ENCODE peak calls at places on chromosomes 7 and 10, in ten cellular contexts. One of them, this sample, is unnamed.

GRCh38 chr10:60777696-60778213 is 523 bp upstream of the CDK1 start:
- ATAC-seq in heart right ventricle: no peak
- ATAC-seq in naive thymus-derived CD8-positive, alpha-beta T cell: no peak
- ATAC-seq in effector memory CD8-positive, alpha-beta T cell: no peak
- ATAC-seq in left ventricle myocardium superior: peak
- ATAC-seq in activated CD8-positive, alpha-beta T cell treated with anti-CD3 and anti-CD28 coated beads, Interleukin-2, amount 10 ng/mL, durations not matched to agents 7 days and 5 days: peak
- ATAC-seq in T-cell: no peak
- ATAC-seq in natural killer cell treated with Interleukin-12 subunit alpha and Interleukin-12 subunit beta and Interleukin-15 and Interleukin-18, amount 100 ng/mL, for 72 hours: no peak
- ATAC-seq in RWPE2: peak
- ATAC-seq in gastrocnemius medialis: peak
- ATAC-seq in this sample: no peak

GRCh38 chr10:68876919-68877250 is 24.2 kb upstream of the DDX50 start:
- ATAC-seq in heart right ventricle: no peak
- ATAC-seq in naive thymus-derived CD8-positive, alpha-beta T cell: no peak
- ATAC-seq in effector memory CD8-positive, alpha-beta T cell: no peak
- ATAC-seq in left ventricle myocardium superior: no peak
- ATAC-seq in activated CD8-positive, alpha-beta T cell treated with anti-CD3 and anti-CD28 coated beads, Interleukin-2, amount 10 ng/mL, durations not matched to agents 7 days and 5 days: no peak
- ATAC-seq in T-cell: no peak
- ATAC-seq in natural killer cell treated with Interleukin-12 subunit alpha and Interleukin-12 subunit beta and Interleukin-15 and Interleukin-18, amount 100 ng/mL, for 72 hours: no peak
- ATAC-seq in RWPE2: no peak
- ATAC-seq in gastrocnemius medialis: no peak
- ATAC-seq in this sample: no peak

GRCh38 chr10:69364232-69364631 is 52.5 kb downstream of the TACR2 start:
- ATAC-seq in heart right ventricle: no peak
- ATAC-seq in naive thymus-derived CD8-positive, alpha-beta T cell: no peak
- ATAC-seq in effector memory CD8-positive, alpha-beta T cell: no peak
- ATAC-seq in left ventricle myocardium superior: no peak
- ATAC-seq in activated CD8-positive, alpha-beta T cell treated with anti-CD3 and anti-CD28 coated beads, Interleukin-2, amount 10 ng/mL, durations not matched to agents 7 days and 5 days: no peak
- ATAC-seq in T-cell: no peak
- ATAC-seq in natural killer cell treated with Interleukin-12 subunit alpha and Interleukin-12 subunit beta and Interleukin-15 and Interleukin-18, amount 100 ng/mL, for 72 hours: no peak
- ATAC-seq in RWPE2: no peak
- ATAC-seq in gastrocnemius medialis: no peak
- ATAC-seq in this sample: no peak

GRCh38 chr7:55533050-55533728 is 39.1 kb downstream of the VOPP1 start:
- ATAC-seq in heart right ventricle: peak
- ATAC-seq in naive thymus-derived CD8-positive, alpha-beta T cell: peak
- ATAC-seq in effector memory CD8-positive, alpha-beta T cell: peak
- ATAC-seq in left ventricle myocardium superior: peak
- ATAC-seq in activated CD8-positive, alpha-beta T cell treated with anti-CD3 and anti-CD28 coated beads, Interleukin-2, amount 10 ng/mL, durations not matched to agents 7 days and 5 days: peak
- ATAC-seq in T-cell: peak
- ATAC-seq in natural killer cell treated with Interleukin-12 subunit alpha and Interleukin-12 subunit beta and Interleukin-15 and Interleukin-18, amount 100 ng/mL, for 72 hours: peak
- ATAC-seq in RWPE2: peak
- ATAC-seq in gastrocnemius medialis: peak
- ATAC-seq in this sample: peak

GRCh38 chr7:39910108-39910869 is 39.8 kb upstream of the CDK13 start:
- ATAC-seq in heart right ventricle: no peak
- ATAC-seq in naive thymus-derived CD8-positive, alpha-beta T cell: no peak
- ATAC-seq in effector memory CD8-positive, alpha-beta T cell: no peak
- ATAC-seq in left ventricle myocardium superior: peak
- ATAC-seq in activated CD8-positive, alpha-beta T cell treated with anti-CD3 and anti-CD28 coated beads, Interleukin-2, amount 10 ng/mL, durations not matched to agents 7 days and 5 days: no peak
- ATAC-seq in T-cell: no peak
- ATAC-seq in natural killer cell treated with Interleukin-12 subunit alpha and Interleukin-12 subunit beta and Interleukin-15 and Interleukin-18, amount 100 ng/mL, for 72 hours: no peak
- ATAC-seq in RWPE2: no peak
- ATAC-seq in gastrocnemius medialis: peak
- ATAC-seq in this sample: no peak

GRCh38 chr10:75294518-75294865 is 58.7 kb upstream of the COMTD1 start:
- ATAC-seq in heart right ventricle: peak
- ATAC-seq in naive thymus-derived CD8-positive, alpha-beta T cell: no peak
- ATAC-seq in effector memory CD8-positive, alpha-beta T cell: peak
- ATAC-seq in left ventricle myocardium superior: peak
- ATAC-seq in activated CD8-positive, alpha-beta T cell treated with anti-CD3 and anti-CD28 coated beads, Interleukin-2, amount 10 ng/mL, durations not matched to agents 7 days and 5 days: peak
- ATAC-seq in T-cell: no peak
- ATAC-seq in natural killer cell treated with Interleukin-12 subunit alpha and Interleukin-12 subunit beta and Interleukin-15 and Interleukin-18, amount 100 ng/mL, for 72 hours: peak
- ATAC-seq in RWPE2: peak
- ATAC-seq in gastrocnemius medialis: peak
- ATAC-seq in this sample: peak

GRCh38 chr10:90007226-90007625 is 305.8 kb downstream of the KIF20B start:
- ATAC-seq in heart right ventricle: no peak
- ATAC-seq in naive thymus-derived CD8-positive, alpha-beta T cell: no peak
- ATAC-seq in effector memory CD8-positive, alpha-beta T cell: no peak
- ATAC-seq in left ventricle myocardium superior: no peak
- ATAC-seq in activated CD8-positive, alpha-beta T cell treated with anti-CD3 and anti-CD28 coated beads, Interleukin-2, amount 10 ng/mL, durations not matched to agents 7 days and 5 days: no peak
- ATAC-seq in T-cell: no peak
- ATAC-seq in natural killer cell treated with Interleukin-12 subunit alpha and Interleukin-12 subunit beta and Interleukin-15 and Interleukin-18, amount 100 ng/mL, for 72 hours: no peak
- ATAC-seq in RWPE2: peak
- ATAC-seq in gastrocnemius medialis: no peak
- ATAC-seq in this sample: peak

GRCh38 chr10:88886557-88886956 is 6.5 kb downstream of the STAMBPL1 start:
- ATAC-seq in heart right ventricle: no peak
- ATAC-seq in naive thymus-derived CD8-positive, alpha-beta T cell: no peak
- ATAC-seq in effector memory CD8-positive, alpha-beta T cell: no peak
- ATAC-seq in left ventricle myocardium superior: no peak
- ATAC-seq in activated CD8-positive, alpha-beta T cell treated with anti-CD3 and anti-CD28 coated beads, Interleukin-2, amount 10 ng/mL, durations not matched to agents 7 days and 5 days: no peak
- ATAC-seq in T-cell: no peak
- ATAC-seq in natural killer cell treated with Interleukin-12 subunit alpha and Interleukin-12 subunit beta and Interleukin-15 and Interleukin-18, amount 100 ng/mL, for 72 hours: peak
- ATAC-seq in RWPE2: no peak
- ATAC-seq in gastrocnemius medialis: no peak
- ATAC-seq in this sample: no peak

GRCh38 chr7:141358376-141358775 is 192.8 kb upstream of the AGK start:
- ATAC-seq in heart right ventricle: no peak
- ATAC-seq in naive thymus-derived CD8-positive, alpha-beta T cell: no peak
- ATAC-seq in effector memory CD8-positive, alpha-beta T cell: no peak
- ATAC-seq in left ventricle myocardium superior: no peak
- ATAC-seq in activated CD8-positive, alpha-beta T cell treated with anti-CD3 and anti-CD28 coated beads, Interleukin-2, amount 10 ng/mL, durations not matched to agents 7 days and 5 days: no peak
- ATAC-seq in T-cell: no peak
- ATAC-seq in natural killer cell treated with Interleukin-12 subunit alpha and Interleukin-12 subunit beta and Interleukin-15 and Interleukin-18, amount 100 ng/mL, for 72 hours: no peak
- ATAC-seq in RWPE2: no peak
- ATAC-seq in gastrocnemius medialis: no peak
- ATAC-seq in this sample: no peak

GRCh38 chr7:29988391-29989256 is 977 bp downstream of the SCRN1 start:
- ATAC-seq in heart right ventricle: peak
- ATAC-seq in naive thymus-derived CD8-positive, alpha-beta T cell: peak
- ATAC-seq in effector memory CD8-positive, alpha-beta T cell: peak
- ATAC-seq in left ventricle myocardium superior: peak
- ATAC-seq in activated CD8-positive, alpha-beta T cell treated with anti-CD3 and anti-CD28 coated beads, Interleukin-2, amount 10 ng/mL, durations not matched to agents 7 days and 5 days: peak
- ATAC-seq in T-cell: peak
- ATAC-seq in natural killer cell treated with Interleukin-12 subunit alpha and Interleukin-12 subunit beta and Interleukin-15 and Interleukin-18, amount 100 ng/mL, for 72 hours: peak
- ATAC-seq in RWPE2: peak
- ATAC-seq in gastrocnemius medialis: peak
- ATAC-seq in this sample: peak

GRCh38 chr7:139370943-139371313 is 11.2 kb downstream of the LUC7L2 start:
- ATAC-seq in heart right ventricle: no peak
- ATAC-seq in naive thymus-derived CD8-positive, alpha-beta T cell: no peak
- ATAC-seq in effector memory CD8-positive, alpha-beta T cell: no peak
- ATAC-seq in left ventricle myocardium superior: no peak
- ATAC-seq in activated CD8-positive, alpha-beta T cell treated with anti-CD3 and anti-CD28 coated beads, Interleukin-2, amount 10 ng/mL, durations not matched to agents 7 days and 5 days: no peak
- ATAC-seq in T-cell: no peak
- ATAC-seq in natural killer cell treated with Interleukin-12 subunit alpha and Interleukin-12 subunit beta and Interleukin-15 and Interleukin-18, amount 100 ng/mL, for 72 hours: no peak
- ATAC-seq in RWPE2: no peak
- ATAC-seq in gastrocnemius medialis: no peak
- ATAC-seq in this sample: no peak

GRCh38 chr7:81210092-81211064 is 291.5 kb upstream of the SEMA3C start:
- ATAC-seq in heart right ventricle: no peak
- ATAC-seq in naive thymus-derived CD8-positive, alpha-beta T cell: no peak
- ATAC-seq in effector memory CD8-positive, alpha-beta T cell: no peak
- ATAC-seq in left ventricle myocardium superior: no peak
- ATAC-seq in activated CD8-positive, alpha-beta T cell treated with anti-CD3 and anti-CD28 coated beads, Interleukin-2, amount 10 ng/mL, durations not matched to agents 7 days and 5 days: no peak
- ATAC-seq in T-cell: no peak
- ATAC-seq in natural killer cell treated with Interleukin-12 subunit alpha and Interleukin-12 subunit beta and Interleukin-15 and Interleukin-18, amount 100 ng/mL, for 72 hours: no peak
- ATAC-seq in RWPE2: no peak
- ATAC-seq in gastrocnemius medialis: no peak
- ATAC-seq in this sample: no peak

GRCh38 chr7:54664235-54665228 is 94.5 kb downstream of the SEC61G start:
- ATAC-seq in heart right ventricle: peak
- ATAC-seq in naive thymus-derived CD8-positive, alpha-beta T cell: no peak
- ATAC-seq in effector memory CD8-positive, alpha-beta T cell: no peak
- ATAC-seq in left ventricle myocardium superior: peak
- ATAC-seq in activated CD8-positive, alpha-beta T cell treated with anti-CD3 and anti-CD28 coated beads, Interleukin-2, amount 10 ng/mL, durations not matched to agents 7 days and 5 days: peak
- ATAC-seq in T-cell: peak
- ATAC-seq in natural killer cell treated with Interleukin-12 subunit alpha and Interleukin-12 subunit beta and Interleukin-15 and Interleukin-18, amount 100 ng/mL, for 72 hours: peak
- ATAC-seq in RWPE2: peak
- ATAC-seq in gastrocnemius medialis: peak
- ATAC-seq in this sample: peak

GRCh38 chr7:143419880-143420279 is 11.2 kb upstream of the EPHA1 start:
- ATAC-seq in heart right ventricle: no peak
- ATAC-seq in naive thymus-derived CD8-positive, alpha-beta T cell: no peak
- ATAC-seq in effector memory CD8-positive, alpha-beta T cell: no peak
- ATAC-seq in left ventricle myocardium superior: no peak
- ATAC-seq in activated CD8-positive, alpha-beta T cell treated with anti-CD3 and anti-CD28 coated beads, Interleukin-2, amount 10 ng/mL, durations not matched to agents 7 days and 5 days: no peak
- ATAC-seq in T-cell: no peak
- ATAC-seq in natural killer cell treated with Interleukin-12 subunit alpha and Interleukin-12 subunit beta and Interleukin-15 and Interleukin-18, amount 100 ng/mL, for 72 hours: no peak
- ATAC-seq in RWPE2: no peak
- ATAC-seq in gastrocnemius medialis: no peak
- ATAC-seq in this sample: no peak

This sample was measured in esophagus mucosa.